ENCODE peak calls at places on chromosomes 11 and 22, in nine cellular contexts. C is IMR-90; G is Peyer's patch; O is CD4-positive, alpha-beta T cell; S is ovary; Q is Calu3; X is mammary epithelial cell; U is H9; K is AG09309. E is an unnamed sample.

GRCh38 chr22:36506637-36507517 is at the start of gene FOXRED2:
- DNase-seq in C (peak), G (peak), O (peak), S (peak), Q (peak), X (peak), U (peak), K (no peak), E (peak)

GRCh38 chr11:114232400-114233070 is 63.7 kb upstream of the NNMT start:
- DNase-seq in C (no peak), G (no peak), O (no peak), S (no peak), Q (no peak), X (no peak), U (no peak), K (no peak), E (no peak)

GRCh38 chr11:81165164-81165563 is 1568.5 kb downstream of the FAM181B start:
- DNase-seq in C (no peak), G (no peak), O (no peak), S (no peak), Q (no peak), X (no peak), U (no peak), K (no peak), E (no peak)

GRCh38 chr11:83725718-83726117 is 439.6 kb upstream of the CCDC90B start:
- DNase-seq in C (no peak), G (no peak), O (no peak), S (no peak), Q (no peak), X (no peak), U (no peak), K (no peak), E (no peak)

GRCh38 chr11:30346068-30346688 is 23.3 kb downstream of the ARL14EP start:
- DNase-seq in C (peak), G (no peak), O (no peak), S (no peak), Q (peak), X (peak), U (no peak), K (no peak), E (no peak)

GRCh38 chr11:43643898-43644625 is 36.5 kb upstream of the HSD17B12 start:
- DNase-seq in C (peak), G (peak), O (peak), S (peak), Q (peak), X (peak), U (peak), K (peak), E (peak)

GRCh38 chr22:50090141-50090714 is 422 bp downstream of the MOV10L1 start:
- DNase-seq in C (no peak), G (no peak), O (no peak), S (no peak), Q (no peak), X (no peak), U (no peak), K (no peak), E (no peak)

GRCh38 chr22:41261541-41262249 is 21.0 kb upstream of the CHADL start:
- DNase-seq in C (no peak), G (no peak), O (no peak), S (no peak), Q (no peak), X (no peak), U (no peak), K (no peak), E (no peak)

GRCh38 chr11:101470414-101470813 is 113.4 kb downstream of the TRPC6 start:
- DNase-seq in C (peak), G (no peak), O (no peak), S (no peak), Q (no peak), X (peak), U (no peak), K (no peak), E (no peak)

GRCh38 chr11:113839842-113840241 is 35.5 kb downstream of the USP28 start:
- DNase-seq in C (no peak), G (peak), O (no peak), S (no peak), Q (no peak), X (no peak), U (no peak), K (no peak), E (peak)

GRCh38 chr11:2807276-2807681 is 78.3 kb downstream of the CDKN1C start:
- DNase-seq in C (no peak), G (peak), O (no peak), S (peak), Q (peak), X (no peak), U (peak), K (no peak), E (peak)

GRCh38 chr11:107549253-107549953 is 16.1 kb downstream of the ALKBH8 start:
- DNase-seq in C (peak), G (no peak), O (no peak), S (no peak), Q (no peak), X (peak), U (no peak), K (no peak), E (no peak)

GRCh38 chr11:19087658-19088057 is 27.1 kb upstream of the MRGPRX2 start:
- DNase-seq in C (peak), G (no peak), O (no peak), S (no peak), Q (no peak), X (peak), U (no peak), K (peak), E (no peak)

GRCh38 chr11:64021742-64022067 is 14.0 kb upstream of the FLRT1 start:
- DNase-seq in C (no peak), G (no peak), O (no peak), S (no peak), Q (no peak), X (no peak), U (peak), K (no peak), E (no peak)

GRCh38 chr22:47445716-47446290 is 683.4 kb downstream of the TBC1D22A start:
- DNase-seq in C (no peak), G (no peak), O (no peak), S (no peak), Q (no peak), X (no peak), U (no peak), K (no peak), E (no peak)

GRCh38 chr11:126978155-126978554 is 22.4 kb downstream of the KIRREL3 start:
- DNase-seq in C (no peak), G (no peak), O (no peak), S (no peak), Q (peak), X (no peak), U (peak), K (no peak), E (no peak)

GRCh38 chr11:2685566-2686359 is 14.0 kb downstream of the KCNQ1OT1 start:
- DNase-seq in C (no peak), G (no peak), O (no peak), S (no peak), Q (no peak), X (no peak), U (no peak), K (no peak), E (no peak)

GRCh38 chr11:69205929-69206612 is 50.3 kb downstream of the SMIM38 start:
- DNase-seq in C (no peak), G (no peak), O (no peak), S (no peak), Q (no peak), X (no peak), U (no peak), K (no peak), E (no peak)

GRCh38 chr11:36817336-36817965 is 219.4 kb upstream of the RAG2 start:
- DNase-seq in C (no peak), G (no peak), O (no peak), S (no peak), Q (peak), X (peak), U (no peak), K (no peak), E (no peak)

GRCh38 chr11:32497951-32498350 is 62.6 kb upstream of the WT1 start:
- DNase-seq in C (no peak), G (no peak), O (no peak), S (no peak), Q (no peak), X (no peak), U (no peak), K (no peak), E (no peak)

GRCh38 chr22:20642668-20643179 is 131.2 kb upstream of the SERPIND1 start:
- DNase-seq in C (no peak), G (no peak), O (no peak), S (no peak), Q (no peak), X (no peak), U (peak), K (no peak), E (no peak)

GRCh38 chr11:85685820-85686459 is at the start of gene CCDC89:
- DNase-seq in C (peak), G (no peak), O (no peak), S (peak), Q (no peak), X (no peak), U (no peak), K (peak), E (no peak)

GRCh38 chr11:35223429-35223828 is 84.5 kb downstream of the CD44 start:
- DNase-seq in C (peak), G (no peak), O (no peak), S (no peak), Q (no peak), X (no peak), U (no peak), K (peak), E (no peak)

DNA sequence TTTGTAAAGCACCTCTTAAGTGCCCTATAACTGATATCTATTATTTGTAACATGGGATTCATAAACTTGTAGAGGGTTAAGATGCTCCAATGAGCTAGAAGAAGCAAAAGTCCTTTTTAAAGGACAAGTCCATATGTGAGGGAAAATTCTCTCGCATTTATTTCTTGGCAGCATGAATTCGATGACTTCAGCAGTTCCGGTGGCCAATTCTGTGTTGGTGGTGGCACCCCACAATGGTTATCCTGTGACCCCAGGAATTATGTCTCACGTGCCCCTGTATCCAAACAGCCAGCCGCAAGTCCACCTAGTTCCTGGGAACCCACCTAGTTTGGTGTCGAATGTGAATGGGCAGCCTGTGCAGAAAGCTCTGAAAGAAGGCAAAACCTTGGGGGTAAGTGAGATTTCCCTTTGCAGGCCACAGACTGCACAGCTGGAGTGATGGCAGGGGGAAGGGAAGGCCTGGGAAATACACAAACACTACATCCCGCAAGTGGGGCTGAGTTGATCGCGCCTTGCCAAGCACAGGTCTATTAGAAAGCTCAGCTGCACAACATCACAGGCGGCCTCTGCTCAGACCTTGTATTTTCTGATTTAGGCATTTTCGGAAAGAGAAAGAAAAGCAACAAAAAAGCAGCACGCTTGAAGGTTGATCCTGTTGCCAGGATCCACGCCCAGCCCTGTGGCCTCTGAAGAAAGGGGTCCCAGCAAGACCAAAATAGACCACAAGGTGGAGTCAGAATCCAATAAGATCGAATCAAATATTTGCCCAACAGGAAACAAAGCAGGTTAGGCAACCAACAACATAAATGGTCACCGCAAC is 1.5 kb downstream of the MS4A8 start:
- DNase-seq in C (no peak), G (no peak), O (no peak), S (peak), Q (peak), X (no peak), U (peak), K (no peak), E (no peak)
- TF ChIP-seq CTCF in C (no peak), G (peak), O (no peak), S (peak), Q (peak), X (peak), U (peak), K (no peak), E (no peak)

GRCh38 chr22:43090130-43090789 is 1.1 kb upstream of the TTLL1 start:
- DNase-seq in C (peak), G (peak), O (peak), S (peak), Q (peak), X (peak), U (no peak), K (peak), E (no peak)
- TF ChIP-seq CTCF in C (peak), G (peak), O (peak), S (no peak), Q (peak), X (peak), U (no peak), K (peak), E (no peak)

GRCh38 chr11:134361661-134362060 is 29.9 kb downstream of the GLB1L2 start:
- DNase-seq in C (no peak), G (no peak), O (no peak), S (peak), Q (no peak), X (no peak), U (no peak), K (no peak), E (no peak)

GRCh38 chr11:134363161-134363560 is 31.4 kb downstream of the GLB1L2 start:
- DNase-seq in C (no peak), G (no peak), O (no peak), S (peak), Q (no peak), X (no peak), U (no peak), K (no peak), E (no peak)

GRCh38 chr11:134363592-134363991 is 31.8 kb downstream of the GLB1L2 start:
- DNase-seq in C (no peak), G (no peak), O (no peak), S (peak), Q (no peak), X (no peak), U (no peak), K (no peak), E (no peak)

GRCh38 chr11:134361241-134361640 is 29.5 kb downstream of the GLB1L2 start:
- DNase-seq in C (no peak), G (no peak), O (no peak), S (peak), Q (no peak), X (no peak), U (no peak), K (no peak), E (no peak)

DNA sequence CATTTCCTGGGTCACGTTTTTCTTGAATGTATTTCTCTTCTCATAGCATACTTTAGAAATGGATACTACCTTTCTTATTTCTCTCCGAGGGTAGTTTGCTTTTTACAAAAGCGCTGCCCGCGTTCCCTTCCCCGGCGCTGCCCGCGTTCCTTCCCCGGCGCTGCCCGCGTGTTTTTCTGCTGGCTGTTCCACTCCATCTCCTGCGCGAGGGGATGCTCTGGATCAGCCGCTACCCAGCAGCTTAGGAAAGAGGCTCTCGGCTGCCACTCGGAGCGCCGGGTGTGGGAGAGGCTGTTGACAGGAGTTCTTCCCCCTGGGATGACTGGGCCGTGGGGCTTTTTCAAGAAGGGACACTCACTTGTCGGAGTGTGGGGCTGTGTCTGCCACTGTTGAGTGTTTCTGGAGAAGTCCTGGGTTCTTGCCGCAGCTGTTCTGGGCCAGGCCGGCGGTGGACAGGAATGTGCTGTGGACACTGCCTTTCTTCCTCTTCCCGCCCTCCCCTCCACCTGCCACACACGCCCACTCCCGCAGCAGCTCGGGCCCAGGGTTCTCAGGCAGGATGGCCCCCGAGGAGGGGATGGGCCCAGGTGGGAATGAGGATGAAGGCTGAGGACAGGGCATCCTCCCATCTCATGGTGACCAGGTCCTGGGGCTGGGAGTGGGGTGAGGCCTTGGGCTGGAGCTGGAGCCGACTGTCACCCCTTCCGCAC is 30.6 kb downstream of the GLB1L2 start:
- DNase-seq in C (no peak), G (no peak), O (no peak), S (peak), Q (no peak), X (no peak), U (no peak), K (no peak), E (no peak)
- TF ChIP-seq CTCF in C (no peak), G (no peak), O (no peak), S (no peak), Q (no peak), X (no peak), U (no peak), K (no peak), E (no peak)

DNA sequence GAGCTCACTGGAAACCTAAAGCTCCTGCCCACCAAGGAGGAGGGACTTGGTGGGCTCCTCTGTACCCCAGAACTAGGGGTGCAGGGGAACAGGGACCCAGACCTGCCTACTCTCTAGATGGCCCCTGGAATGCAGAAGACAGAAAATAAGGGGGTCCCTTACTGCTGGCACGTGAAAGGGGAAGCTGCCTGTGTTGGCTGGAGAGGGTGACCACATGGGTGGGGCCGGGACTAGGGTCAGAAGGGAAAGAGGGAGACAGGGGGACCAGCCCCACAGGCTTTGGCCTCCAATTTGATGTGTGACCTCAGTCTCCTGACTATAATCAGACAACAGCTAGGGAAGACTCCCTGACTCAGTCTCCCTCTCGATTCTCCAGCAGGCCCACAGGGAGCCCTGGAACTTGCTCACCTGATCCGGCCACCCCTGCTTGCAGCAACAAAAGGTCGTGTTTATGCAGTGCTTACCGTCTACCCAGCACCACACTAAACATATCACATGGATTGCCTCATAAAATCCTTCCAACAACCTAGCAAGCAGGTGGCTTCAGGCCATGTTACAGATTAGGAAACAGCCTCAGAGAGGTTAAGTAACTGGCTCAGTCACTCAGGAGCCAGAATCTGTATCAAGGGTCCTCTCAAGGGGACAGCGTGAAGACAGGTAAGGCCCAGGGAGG is 10.2 kb downstream of the ARAP1 start:
- DNase-seq in C (peak), G (no peak), O (no peak), S (no peak), Q (no peak), X (no peak), U (no peak), K (no peak), E (no peak)
- TF ChIP-seq CTCF in C (no peak), G (no peak), O (no peak), S (no peak), Q (no peak), X (no peak), U (no peak), K (no peak), E (no peak)

E was measured in activated B cell treated with CpG ODN at 0.5 μM for 24 hours.